ENCODE peak calls at places on chromosome 1, in six cellular contexts. W, G, J, S, P and I are unnamed samples.

GRCh38 chr1:165898837-165899236 is 71.4 kb downstream of the UCK2 start:
- DNase-seq in W (peak), G (no peak), J (no peak), S (peak), P (no peak), I (no peak)

GRCh38 chr1:162385280-162385623 is 3.7 kb downstream of the C1orf226 start:
- DNase-seq in W (no peak), G (no peak), J (no peak), S (no peak), P (no peak), I (no peak)

GRCh38 chr1:11023201-11023600 is 10.7 kb downstream of the TARDBP start:
- DNase-seq in W (no peak), G (no peak), J (no peak), S (no peak), P (no peak), I (no peak)

GRCh38 chr1:55813619-55814018 is 598.5 kb upstream of the USP24 start:
- DNase-seq in W (peak), G (no peak), J (no peak), S (no peak), P (no peak), I (no peak)

GRCh38 chr1:183194527-183195145 is 8.6 kb downstream of the LAMC2 start:
- DNase-seq in W (no peak), G (no peak), J (no peak), S (no peak), P (no peak), I (no peak)

GRCh38 chr1:3038571-3039181 is 17.4 kb downstream of the ACTRT2 start:
- DNase-seq in W (no peak), G (no peak), J (no peak), S (no peak), P (no peak), I (peak)

GRCh38 chr1:159800177-159800935 is 1.8 kb upstream of the FCRL6 start:
- DNase-seq in W (peak), G (no peak), J (no peak), S (no peak), P (peak), I (peak)

GRCh38 chr1:119419109-119419508 is 4.2 kb downstream of the HSD3B2 start:
- DNase-seq in W (no peak), G (no peak), J (no peak), S (no peak), P (no peak), I (no peak)

GRCh38 chr1:217090073-217090911 is 367.1 kb upstream of the ESRRG start:
- DNase-seq in W (no peak), G (no peak), J (peak), S (no peak), P (no peak), I (no peak)

GRCh38 chr1:83822206-83822605 is 176.7 kb downstream of the TTLL7 start:
- DNase-seq in W (peak), G (no peak), J (no peak), S (peak), P (no peak), I (no peak)